ENCODE peak calls at places on chromosomes 4 and X, in five cellular contexts. F is adrenal gland, C is NB4, L is SK-N-SH, E is DND-41. D is an unnamed sample.

GRCh38 chr4:39706334-39706733 is 8.4 kb downstream of the UBE2K start:
- DNase-seq in F (peak; percentile 89), L (no peak), E (no peak), C (no peak), D (no peak)

GRCh38 chrX:35665311-35665710 is 132.8 kb upstream of the MAGEB16 start:
- DNase-seq in E (no peak), F (no peak), L (no peak), C (no peak), D (no peak)

GRCh38 chr4:96326846-96327245 is 487.0 kb downstream of the PDHA2 start:
- DNase-seq in E (no peak), L (no peak), F (no peak), C (no peak), D (no peak)

GRCh38 chr4:8315343-8316250 is 46.0 kb downstream of the HTRA3 start:
- DNase-seq in E (peak; percentile 30), C (no peak), L (peak; percentile 64), F (peak; percentile 86), D (peak; percentile 33)

GRCh38 chr4:75244325-75244724 is 269.9 kb downstream of the RCHY1 start:
- DNase-seq in F (no peak), C (no peak), E (no peak), L (no peak), D (no peak)

GRCh38 chrX:5726246-5726645 is 502.4 kb downstream of the NLGN4X start:
- DNase-seq in F (peak; percentile 41), L (no peak), C (peak; percentile 9), E (no peak), D (no peak)

GRCh38 chr4:121950680-121951569 is 935 bp downstream of the TRPC3 start:
- DNase-seq in F (peak; percentile 11), C (no peak), L (peak; percentile 44), E (no peak), D (no peak)

GRCh38 chrX:10111364-10112148 is 45.2 kb upstream of the CLCN4 start:
- DNase-seq in E (no peak), F (peak; percentile 80), L (no peak), C (no peak), D (no peak)

GRCh38 chrX:11766487-11766886 is 8.4 kb downstream of the MSL3 start:
- DNase-seq in E (no peak), F (no peak), L (no peak), C (no peak), D (no peak)

GRCh38 chr4:25165916-25166315 is 5.7 kb upstream of the SEPSECS start:
- DNase-seq in E (no peak), L (no peak), F (no peak), C (no peak), D (no peak)

GRCh38 chrX:135530097-135530496 is 9.6 kb downstream of the INTS6L start:
- DNase-seq in L (no peak), E (no peak), C (no peak), F (no peak), D (no peak)

GRCh38 chrX:135531813-135532212 is 11.4 kb downstream of the INTS6L start:
- DNase-seq in F (no peak), L (no peak), C (peak; percentile 9), E (no peak), D (no peak)

GRCh38 chrX:135528756-135529155 is 8.3 kb downstream of the INTS6L start:
- DNase-seq in E (no peak), F (no peak), L (no peak), C (no peak), D (no peak)

GRCh38 chrX:135522878-135523693 is 2.6 kb downstream of the INTS6L start:
- DNase-seq in L (no peak), F (no peak), E (no peak), C (peak; percentile 9), D (no peak)

DNA sequence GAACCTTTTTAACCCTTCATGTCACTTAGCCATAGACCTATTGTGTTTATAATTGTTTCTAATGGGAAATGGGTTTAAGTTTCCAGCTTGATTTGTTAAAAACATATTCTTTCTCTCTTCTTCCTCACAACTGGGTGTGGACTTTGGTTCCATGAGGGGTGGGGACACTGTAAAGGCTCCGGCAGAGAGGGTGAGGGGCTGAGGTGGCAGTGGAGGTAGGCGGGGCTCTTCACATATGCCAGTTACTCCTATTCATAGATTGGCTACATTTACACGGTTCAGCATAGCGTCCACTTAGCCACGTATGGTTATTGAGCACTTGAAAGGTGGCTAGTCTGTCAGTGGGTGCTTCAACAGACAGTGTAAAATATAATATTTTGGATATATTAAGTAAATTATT is 7.8 kb downstream of the INTS6L start:
- DNase-seq in F (no peak), L (no peak), C (no peak), E (no peak), D (no peak)
- H3K4me3 ChIP-seq in F (no peak overlapping the region), L (no peak overlapping the region), C (no peak overlapping the region), E (no peak overlapping the region), D (no peak overlapping the region)

DNA sequence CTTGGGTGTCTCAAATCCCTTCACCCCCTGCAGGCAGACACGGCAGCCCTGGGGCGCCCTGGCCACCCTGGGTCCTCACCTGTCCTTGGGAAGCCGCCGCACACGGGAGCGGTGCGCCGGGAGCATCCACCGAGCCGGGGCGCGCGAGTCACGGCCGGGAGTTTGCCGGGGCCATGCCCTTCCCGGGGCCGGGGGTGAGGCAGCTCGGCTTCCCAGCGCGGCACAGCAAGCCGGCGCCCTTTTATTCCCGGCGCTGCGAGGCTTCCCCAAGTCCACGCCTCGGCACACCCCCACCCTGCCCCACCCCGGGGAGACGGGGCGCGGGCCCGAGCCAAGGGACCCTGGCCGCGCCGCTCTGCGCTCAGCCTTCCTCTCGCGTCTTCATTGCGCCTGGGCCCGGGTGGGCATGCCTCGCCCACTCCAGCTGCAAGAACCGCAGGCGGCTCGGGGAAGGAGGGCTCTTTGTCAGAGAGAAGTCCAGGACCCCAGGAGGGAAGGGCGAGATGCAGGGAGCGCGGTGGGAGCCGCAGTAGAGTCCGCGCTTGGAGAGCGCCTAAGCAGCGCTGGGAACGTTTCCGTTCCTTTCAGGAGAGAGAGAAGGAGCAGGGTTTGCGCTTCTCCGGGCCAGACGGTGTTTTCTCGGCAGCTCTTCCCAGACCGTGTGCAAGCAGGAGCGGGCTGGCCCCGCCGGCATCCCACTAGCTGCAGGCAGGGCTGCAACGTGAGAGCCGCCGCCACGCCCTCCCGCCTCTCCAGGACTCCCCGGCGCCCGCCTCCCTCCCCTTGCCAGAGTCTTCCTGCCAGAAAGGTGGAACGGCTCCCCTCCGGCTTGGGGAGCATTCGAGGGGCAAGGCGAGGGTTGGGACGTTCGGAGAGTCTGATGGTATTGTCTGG is at the start of gene MXRA5:
- DNase-seq in C (no peak), E (no peak), L (peak; percentile 13), F (peak; percentile 62), D (no peak)
- H3K4me3 ChIP-seq in C (no peak within 1 kb of the TSS), E (no peak within 1 kb of the TSS), L (peak within 1 kb of the TSS; percentile 56), F (no peak within 1 kb of the TSS), D (no peak within 1 kb of the TSS)

GRCh38 chrX:63506320-63506719 is 155.2 kb upstream of the SPIN4 start:
- DNase-seq in E (no peak), F (no peak), L (peak; percentile 7), C (peak; percentile 55), D (peak; percentile 39)

GRCh38 chrX:63503541-63503940 is 152.4 kb upstream of the SPIN4 start:
- DNase-seq in C (no peak), L (no peak), F (no peak), E (no peak), D (no peak)

GRCh38 chrX:63513825-63514574 is 162.9 kb upstream of the SPIN4 start:
- DNase-seq in F (peak; percentile 4), E (no peak), C (no peak), L (no peak), D (no peak)

GRCh38 chrX:63511361-63511760 is 160.2 kb upstream of the SPIN4 start:
- DNase-seq in E (no peak), L (no peak), F (no peak), C (no peak), D (no peak)

DNA sequence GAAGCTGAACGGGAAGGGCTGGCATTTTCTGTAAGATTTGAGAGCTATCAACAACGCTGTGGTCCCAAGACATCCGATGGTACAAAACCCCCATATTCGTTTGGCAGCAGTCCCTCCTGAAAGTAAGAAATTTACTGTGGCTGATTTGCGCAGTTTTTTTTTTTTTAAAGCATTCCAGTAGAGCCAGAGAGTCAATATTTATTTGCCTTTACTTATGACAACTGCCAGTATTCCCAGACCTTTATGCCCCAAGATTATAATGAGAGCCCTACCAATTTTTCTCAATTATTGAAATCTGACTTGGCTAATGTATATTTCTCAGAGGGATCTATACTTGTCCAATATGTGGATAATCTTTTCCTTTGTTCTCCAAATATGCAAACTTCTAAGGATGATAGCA is 157.5 kb upstream of the SPIN4 start:
- DNase-seq in F (no peak), E (no peak), L (no peak), C (no peak), D (no peak)
- H3K4me3 ChIP-seq in F (no peak overlapping the region), E (no peak overlapping the region), L (no peak overlapping the region), C (no peak overlapping the region), D (no peak overlapping the region)

GRCh38 chrX:13755254-13755653 is 20.7 kb downstream of the OFD1 start:
- DNase-seq in L (no peak), E (no peak), C (peak; percentile 51), F (no peak), D (peak; percentile 47)
- H3K4me3 ChIP-seq in L (no peak overlapping the region), E (no peak overlapping the region), C (no peak overlapping the region), F (no peak overlapping the region), D (no peak overlapping the region)

GRCh38 chr4:158610790-158611189 is 60.9 kb downstream of the C4orf46 start:
- DNase-seq in F (no peak), E (no peak), L (no peak), C (no peak), D (no peak)

DNA sequence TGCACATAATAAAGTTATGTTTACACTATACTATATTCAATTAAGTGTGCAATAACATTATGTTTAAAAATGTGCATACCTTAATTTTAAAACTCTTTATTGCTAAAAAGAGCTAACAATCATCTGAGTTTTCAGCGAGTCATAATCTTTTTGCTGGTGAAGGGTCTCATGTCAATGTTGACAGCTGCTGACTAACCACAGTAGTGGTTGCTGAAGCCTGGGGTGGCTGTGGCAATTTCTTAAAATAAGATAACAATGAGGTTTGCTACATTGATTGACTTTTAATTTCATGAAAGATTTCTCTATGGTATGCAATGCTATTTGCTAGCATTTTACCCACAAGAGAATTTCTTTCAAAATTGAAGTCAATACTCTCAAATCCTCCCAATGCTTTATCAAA is 58.6 kb downstream of the C4orf46 start:
- DNase-seq in L (no peak), F (no peak), E (no peak), C (no peak), D (no peak)
- H3K4me3 ChIP-seq in L (no peak overlapping the region), F (no peak overlapping the region), E (no peak overlapping the region), C (no peak overlapping the region), D (no peak overlapping the region)

DNA sequence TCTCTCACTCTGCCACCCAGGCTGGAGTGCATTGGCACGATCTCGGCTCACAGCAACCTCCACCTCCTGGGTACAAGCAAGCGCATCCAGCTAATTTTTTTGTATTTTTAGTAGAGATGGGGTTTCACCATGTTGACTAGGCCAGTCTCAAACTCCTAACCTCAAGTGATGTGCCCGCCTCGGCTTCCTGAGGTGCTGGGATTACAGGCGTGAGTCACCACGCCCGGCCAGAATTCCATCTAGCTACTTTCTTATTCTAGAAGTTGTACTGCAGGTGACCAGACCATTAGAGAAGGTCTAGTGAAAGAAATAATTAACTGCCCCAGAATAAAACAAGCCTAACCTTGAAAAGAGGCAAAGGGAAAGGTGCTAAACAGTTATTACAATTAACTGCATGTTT is 2.2 kb downstream of the LRBA start:
- DNase-seq in E (no peak), L (no peak), C (no peak), F (peak; percentile 8), D (no peak)
- H3K4me3 ChIP-seq in E (peak overlapping the region; percentile 100), L (peak overlapping the region; percentile 13), C (peak overlapping the region; percentile 68), F (no peak overlapping the region), D (no peak overlapping the region)

GRCh38 chr4:42150653-42151567 is 1.5 kb downstream of the BEND4 start:
- DNase-seq in F (no peak), L (peak; percentile 66), E (no peak), C (no peak), D (no peak)
- H3K4me3 ChIP-seq in F (no peak overlapping the region), L (no peak overlapping the region), E (no peak overlapping the region), C (no peak overlapping the region), D (peak overlapping the region; percentile 64)